ENCODE peak calls at places on chromosome 12, in nine cellular contexts. One of them, this sample, is unnamed. For H3K4me1, the result is how much of the 10 kb centered on the place peaks cover.

GRCh38 chr12:11578461-11578993 is 70.9 kb upstream of the ETV6 start:
- DNase-seq in upper lobe of left lung: no peak
- DNase-seq in GM23338: no peak
- DNase-seq in heart left ventricle: no peak
- DNase-seq in hepatocyte: no peak
- DNase-seq in fibroblast of lung: no peak
- DNase-seq in cardiac muscle cell: no peak
- DNase-seq in naive thymus-derived CD4-positive, alpha-beta T cell: no peak
- DNase-seq in CD8-positive, alpha-beta memory T cell: no peak
- DNase-seq in this sample: no peak

GRCh38 chr12:105820407-105821140 is 318.2 kb downstream of the NUAK1 start:
- DNase-seq in upper lobe of left lung: no peak
- DNase-seq in GM23338: peak
- DNase-seq in heart left ventricle: no peak
- DNase-seq in hepatocyte: no peak
- DNase-seq in fibroblast of lung: peak
- DNase-seq in cardiac muscle cell: no peak
- DNase-seq in naive thymus-derived CD4-positive, alpha-beta T cell: no peak
- DNase-seq in CD8-positive, alpha-beta memory T cell: no peak
- DNase-seq in this sample: peak

GRCh38 chr12:104201238-104202001 is 14.2 kb upstream of the TXNRD1 start:
- DNase-seq in upper lobe of left lung: no peak
- DNase-seq in GM23338: peak
- DNase-seq in heart left ventricle: no peak
- DNase-seq in hepatocyte: peak
- DNase-seq in fibroblast of lung: peak
- DNase-seq in cardiac muscle cell: peak
- DNase-seq in naive thymus-derived CD4-positive, alpha-beta T cell: peak
- DNase-seq in CD8-positive, alpha-beta memory T cell: peak
- DNase-seq in this sample: no peak

GRCh38 chr12:108635201-108635996 is 1.7 kb upstream of the SELPLG start:
- DNase-seq in upper lobe of left lung: no peak
- DNase-seq in GM23338: no peak
- DNase-seq in heart left ventricle: peak
- DNase-seq in hepatocyte: no peak
- DNase-seq in fibroblast of lung: no peak
- DNase-seq in cardiac muscle cell: peak
- DNase-seq in naive thymus-derived CD4-positive, alpha-beta T cell: no peak
- DNase-seq in CD8-positive, alpha-beta memory T cell: peak
- DNase-seq in this sample: no peak

GRCh38 chr12:80272516-80272915 is 171.5 kb upstream of the PTPRQ start:
- DNase-seq in upper lobe of left lung: no peak
- DNase-seq in GM23338: no peak
- DNase-seq in heart left ventricle: no peak
- DNase-seq in hepatocyte: no peak
- DNase-seq in fibroblast of lung: no peak
- DNase-seq in cardiac muscle cell: no peak
- DNase-seq in naive thymus-derived CD4-positive, alpha-beta T cell: no peak
- DNase-seq in CD8-positive, alpha-beta memory T cell: no peak
- DNase-seq in this sample: no peak

GRCh38 chr12:21478756-21479455 is 22.5 kb downstream of the RECQL start:
- DNase-seq in upper lobe of left lung: no peak
- DNase-seq in GM23338: no peak
- DNase-seq in heart left ventricle: no peak
- DNase-seq in hepatocyte: no peak
- DNase-seq in fibroblast of lung: no peak
- DNase-seq in cardiac muscle cell: no peak
- DNase-seq in naive thymus-derived CD4-positive, alpha-beta T cell: no peak
- DNase-seq in CD8-positive, alpha-beta memory T cell: no peak
- DNase-seq in this sample: no peak

GRCh38 chr12:100251917-100252316 is 15.0 kb downstream of the DEPDC4 start:
- DNase-seq in upper lobe of left lung: no peak
- DNase-seq in GM23338: no peak
- DNase-seq in heart left ventricle: no peak
- DNase-seq in hepatocyte: peak
- DNase-seq in fibroblast of lung: no peak
- DNase-seq in cardiac muscle cell: no peak
- DNase-seq in naive thymus-derived CD4-positive, alpha-beta T cell: no peak
- DNase-seq in CD8-positive, alpha-beta memory T cell: no peak
- DNase-seq in this sample: no peak

GRCh38 chr12:65728913-65729793 is 95.1 kb upstream of the HMGA2 start:
- DNase-seq in upper lobe of left lung: peak
- DNase-seq in GM23338: peak
- DNase-seq in heart left ventricle: no peak
- DNase-seq in hepatocyte: peak
- DNase-seq in fibroblast of lung: no peak
- DNase-seq in cardiac muscle cell: peak
- DNase-seq in naive thymus-derived CD4-positive, alpha-beta T cell: no peak
- DNase-seq in CD8-positive, alpha-beta memory T cell: no peak
- DNase-seq in this sample: peak

GRCh38 chr12:71848212-71848611 is 8.7 kb downstream of the TBC1D15 start:
- DNase-seq in upper lobe of left lung: no peak
- DNase-seq in GM23338: no peak
- DNase-seq in heart left ventricle: no peak
- DNase-seq in hepatocyte: no peak
- DNase-seq in fibroblast of lung: no peak
- DNase-seq in cardiac muscle cell: no peak
- DNase-seq in naive thymus-derived CD4-positive, alpha-beta T cell: no peak
- DNase-seq in CD8-positive, alpha-beta memory T cell: no peak
- DNase-seq in this sample: no peak

GRCh38 chr12:68370006-68370590 is 37.9 kb upstream of the MDM1 start:
- DNase-seq in upper lobe of left lung: no peak
- DNase-seq in GM23338: no peak
- DNase-seq in heart left ventricle: no peak
- DNase-seq in hepatocyte: no peak
- DNase-seq in fibroblast of lung: no peak
- DNase-seq in cardiac muscle cell: no peak
- DNase-seq in naive thymus-derived CD4-positive, alpha-beta T cell: no peak
- DNase-seq in CD8-positive, alpha-beta memory T cell: no peak
- DNase-seq in this sample: no peak

GRCh38 chr12:82833461-82833860 is 146.8 kb downstream of the TMTC2 start:
- DNase-seq in upper lobe of left lung: no peak
- DNase-seq in GM23338: no peak
- DNase-seq in heart left ventricle: no peak
- DNase-seq in hepatocyte: no peak
- DNase-seq in fibroblast of lung: no peak
- DNase-seq in cardiac muscle cell: no peak
- DNase-seq in naive thymus-derived CD4-positive, alpha-beta T cell: no peak
- DNase-seq in CD8-positive, alpha-beta memory T cell: no peak
- DNase-seq in this sample: no peak

GRCh38 chr12:21771311-21771710 is 3.2 kb downstream of the KCNJ8 start:
- DNase-seq in upper lobe of left lung: no peak
- DNase-seq in GM23338: no peak
- DNase-seq in heart left ventricle: no peak
- DNase-seq in hepatocyte: no peak
- DNase-seq in fibroblast of lung: no peak
- DNase-seq in cardiac muscle cell: no peak
- DNase-seq in naive thymus-derived CD4-positive, alpha-beta T cell: no peak
- DNase-seq in CD8-positive, alpha-beta memory T cell: no peak
- DNase-seq in this sample: no peak

GRCh38 chr12:1939745-1940607 is 21.5 kb upstream of the CACNA2D4 start:
- DNase-seq in upper lobe of left lung: peak
- DNase-seq in GM23338: peak
- DNase-seq in heart left ventricle: peak
- DNase-seq in hepatocyte: peak
- DNase-seq in fibroblast of lung: peak
- DNase-seq in cardiac muscle cell: peak
- DNase-seq in naive thymus-derived CD4-positive, alpha-beta T cell: peak
- DNase-seq in CD8-positive, alpha-beta memory T cell: peak
- DNase-seq in this sample: peak

GRCh38 chr12:5586201-5586600 is 154.3 kb downstream of the NTF3 start:
- DNase-seq in upper lobe of left lung: no peak
- DNase-seq in GM23338: no peak
- DNase-seq in heart left ventricle: no peak
- DNase-seq in hepatocyte: peak
- DNase-seq in fibroblast of lung: peak
- DNase-seq in cardiac muscle cell: no peak
- DNase-seq in naive thymus-derived CD4-positive, alpha-beta T cell: no peak
- DNase-seq in CD8-positive, alpha-beta memory T cell: no peak
- DNase-seq in this sample: no peak

GRCh38 chr12:101738920-101739665 is at the start of gene SYCP3:
- DNase-seq in upper lobe of left lung: peak
- DNase-seq in GM23338: peak
- DNase-seq in heart left ventricle: no peak
- DNase-seq in hepatocyte: no peak
- DNase-seq in fibroblast of lung: no peak
- DNase-seq in cardiac muscle cell: no peak
- DNase-seq in naive thymus-derived CD4-positive, alpha-beta T cell: no peak
- DNase-seq in CD8-positive, alpha-beta memory T cell: no peak
- DNase-seq in this sample: no peak

GRCh38 chr12:127383281-127383680 is 883.7 kb upstream of the TMEM132C start:
- DNase-seq in upper lobe of left lung: no peak
- DNase-seq in GM23338: no peak
- DNase-seq in heart left ventricle: no peak
- DNase-seq in hepatocyte: no peak
- DNase-seq in fibroblast of lung: no peak
- DNase-seq in cardiac muscle cell: no peak
- DNase-seq in naive thymus-derived CD4-positive, alpha-beta T cell: no peak
- DNase-seq in CD8-positive, alpha-beta memory T cell: no peak
- DNase-seq in this sample: no peak

DNA sequence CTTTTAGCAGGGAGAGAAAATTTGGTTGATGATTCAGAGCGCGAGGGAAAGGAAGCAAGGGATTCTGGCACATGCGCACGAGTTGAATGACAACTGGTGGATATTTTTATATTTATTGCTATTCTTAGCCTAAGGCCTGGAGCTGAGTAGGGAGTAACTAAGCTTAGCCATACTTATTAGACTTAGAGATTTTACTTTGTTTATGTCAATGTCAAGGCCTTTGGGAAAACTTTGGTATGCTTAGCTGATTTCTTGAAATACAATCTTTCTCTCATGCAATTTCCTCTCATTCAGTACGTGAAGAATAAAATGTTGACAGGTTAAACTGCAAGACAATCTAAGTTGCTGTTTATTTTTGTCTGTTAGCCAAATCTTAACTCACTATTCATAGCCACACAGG is 101.1 kb downstream of the CRADD start:
- DNase-seq in upper lobe of left lung: no peak
- DNase-seq in GM23338: no peak
- DNase-seq in heart left ventricle: peak
- DNase-seq in hepatocyte: peak
- DNase-seq in fibroblast of lung: peak
- DNase-seq in cardiac muscle cell: no peak
- DNase-seq in naive thymus-derived CD4-positive, alpha-beta T cell: no peak
- DNase-seq in CD8-positive, alpha-beta memory T cell: no peak
- DNase-seq in this sample: peak
- H3K4me3 ChIP-seq in upper lobe of left lung: no peak
- H3K4me3 ChIP-seq in GM23338: no peak
- H3K4me3 ChIP-seq in heart left ventricle: peak
- H3K4me3 ChIP-seq in hepatocyte: no peak
- H3K4me3 ChIP-seq in fibroblast of lung: no peak
- H3K4me3 ChIP-seq in cardiac muscle cell: no peak
- H3K4me3 ChIP-seq in naive thymus-derived CD4-positive, alpha-beta T cell: no peak
- H3K4me3 ChIP-seq in CD8-positive, alpha-beta memory T cell: no peak
- H3K4me3 ChIP-seq in this sample: no peak

GRCh38 chr12:124369901-124370378 is 75.0 kb downstream of the RFLNA start:
- DNase-seq in upper lobe of left lung: no peak
- DNase-seq in GM23338: no peak
- DNase-seq in heart left ventricle: no peak
- DNase-seq in hepatocyte: no peak
- DNase-seq in fibroblast of lung: no peak
- DNase-seq in cardiac muscle cell: no peak
- DNase-seq in naive thymus-derived CD4-positive, alpha-beta T cell: no peak
- DNase-seq in CD8-positive, alpha-beta memory T cell: no peak
- DNase-seq in this sample: peak

GRCh38 chr12:124371366-124371765 is 76.5 kb downstream of the RFLNA start:
- DNase-seq in upper lobe of left lung: peak
- DNase-seq in GM23338: no peak
- DNase-seq in heart left ventricle: no peak
- DNase-seq in hepatocyte: no peak
- DNase-seq in fibroblast of lung: no peak
- DNase-seq in cardiac muscle cell: no peak
- DNase-seq in naive thymus-derived CD4-positive, alpha-beta T cell: no peak
- DNase-seq in CD8-positive, alpha-beta memory T cell: no peak
- DNase-seq in this sample: no peak

GRCh38 chr12:124370851-124371250 is 76.0 kb downstream of the RFLNA start:
- DNase-seq in upper lobe of left lung: peak
- DNase-seq in GM23338: no peak
- DNase-seq in heart left ventricle: no peak
- DNase-seq in hepatocyte: no peak
- DNase-seq in fibroblast of lung: no peak
- DNase-seq in cardiac muscle cell: no peak
- DNase-seq in naive thymus-derived CD4-positive, alpha-beta T cell: no peak
- DNase-seq in CD8-positive, alpha-beta memory T cell: no peak
- DNase-seq in this sample: no peak

GRCh38 chr12:124369055-124369900 is 74.4 kb downstream of the RFLNA start:
- DNase-seq in upper lobe of left lung: peak
- DNase-seq in GM23338: no peak
- DNase-seq in heart left ventricle: peak
- DNase-seq in hepatocyte: peak
- DNase-seq in fibroblast of lung: peak
- DNase-seq in cardiac muscle cell: no peak
- DNase-seq in naive thymus-derived CD4-positive, alpha-beta T cell: no peak
- DNase-seq in CD8-positive, alpha-beta memory T cell: no peak
- DNase-seq in this sample: peak

GRCh38 chr12:124370384-124370783 is 75.5 kb downstream of the RFLNA start:
- DNase-seq in upper lobe of left lung: no peak
- DNase-seq in GM23338: no peak
- DNase-seq in heart left ventricle: no peak
- DNase-seq in hepatocyte: no peak
- DNase-seq in fibroblast of lung: no peak
- DNase-seq in cardiac muscle cell: no peak
- DNase-seq in naive thymus-derived CD4-positive, alpha-beta T cell: no peak
- DNase-seq in CD8-positive, alpha-beta memory T cell: no peak
- DNase-seq in this sample: no peak
- H3K27ac ChIP-seq in upper lobe of left lung: peak
- H3K27ac ChIP-seq in GM23338: no peak
- H3K27ac ChIP-seq in heart left ventricle: peak
- H3K27ac ChIP-seq in hepatocyte: peak
- H3K27ac ChIP-seq in fibroblast of lung: peak
- H3K27ac ChIP-seq in cardiac muscle cell: peak
- H3K27ac ChIP-seq in naive thymus-derived CD4-positive, alpha-beta T cell: no peak
- H3K27ac ChIP-seq in CD8-positive, alpha-beta memory T cell: no peak
- H3K27ac ChIP-seq in this sample: peak

DNA sequence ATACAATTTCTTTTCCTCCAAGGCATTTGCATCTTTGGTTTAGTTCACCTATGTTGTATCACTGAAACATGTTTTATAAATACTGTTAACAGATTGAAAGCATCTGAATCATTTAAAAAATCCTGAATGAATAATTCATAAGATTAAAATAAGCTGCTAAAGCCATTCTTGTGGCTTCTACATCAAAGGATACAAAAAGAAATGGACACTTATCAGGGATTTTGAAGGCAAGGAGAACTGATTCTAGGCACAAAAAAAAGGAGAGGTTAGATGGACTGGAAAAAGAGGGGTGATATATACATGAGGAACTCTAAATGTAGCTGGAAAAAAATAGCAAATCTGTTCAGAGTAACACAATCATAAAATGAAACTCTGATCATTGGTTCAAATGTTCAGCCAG is 5.8 kb upstream of the OVCH1 start:
- DNase-seq in upper lobe of left lung: no peak
- DNase-seq in GM23338: no peak
- DNase-seq in heart left ventricle: no peak
- DNase-seq in hepatocyte: no peak
- DNase-seq in fibroblast of lung: no peak
- DNase-seq in cardiac muscle cell: no peak
- DNase-seq in naive thymus-derived CD4-positive, alpha-beta T cell: no peak
- DNase-seq in CD8-positive, alpha-beta memory T cell: no peak
- DNase-seq in this sample: no peak
- H3K4me1 ChIP-seq in upper lobe of left lung: under half
- H3K4me1 ChIP-seq in GM23338: under half
- H3K4me1 ChIP-seq in heart left ventricle: under half
- H3K4me1 ChIP-seq in hepatocyte: under half
- H3K4me1 ChIP-seq in fibroblast of lung: under half
- H3K4me1 ChIP-seq in cardiac muscle cell: under half
- H3K4me1 ChIP-seq in naive thymus-derived CD4-positive, alpha-beta T cell: under half
- H3K4me1 ChIP-seq in CD8-positive, alpha-beta memory T cell: under half
- H3K4me1 ChIP-seq in this sample: under half

GRCh38 chr12:51814311-51815088 is 34.0 kb downstream of the FIGNL2 start:
- DNase-seq in upper lobe of left lung: peak
- DNase-seq in GM23338: peak
- DNase-seq in heart left ventricle: peak
- DNase-seq in hepatocyte: peak
- DNase-seq in fibroblast of lung: peak
- DNase-seq in cardiac muscle cell: peak
- DNase-seq in naive thymus-derived CD4-positive, alpha-beta T cell: peak
- DNase-seq in CD8-positive, alpha-beta memory T cell: peak
- DNase-seq in this sample: peak
- H3K4me3 ChIP-seq in upper lobe of left lung: peak
- H3K4me3 ChIP-seq in GM23338: peak
- H3K4me3 ChIP-seq in heart left ventricle: peak
- H3K4me3 ChIP-seq in hepatocyte: peak
- H3K4me3 ChIP-seq in fibroblast of lung: peak
- H3K4me3 ChIP-seq in cardiac muscle cell: peak
- H3K4me3 ChIP-seq in naive thymus-derived CD4-positive, alpha-beta T cell: peak
- H3K4me3 ChIP-seq in CD8-positive, alpha-beta memory T cell: peak
- H3K4me3 ChIP-seq in this sample: peak